ENCODE peak calls at places on chromosomes 3 and 15, in ten cellular contexts. N is AG10803, R is OCI-LY7, Q is dorsolateral prefrontal cortex, A is pancreas, H is endothelial cell, C is H9, B is GM20000, I is HFFc6, E is choroid plexus epithelial cell. S is an unnamed sample.

GRCh38 chr15:91374336-91374735 is 274.3 kb downstream of the SV2B start:
- DNase-seq in N (no peak), R (no peak), Q (no peak), A (no peak), H (no peak), C (no peak), B (no peak), I (no peak), E (no peak), S (no peak)

GRCh38 chr3:148074916-148075315 is 622.8 kb upstream of the AGTR1 start:
- DNase-seq in N (no peak), R (no peak), Q (no peak), A (no peak), H (no peak), C (no peak), B (no peak), I (no peak), E (no peak), S (no peak)

GRCh38 chr15:86743283-86743903 is 663.7 kb downstream of the AGBL1 start:
- DNase-seq in N (no peak), R (peak), Q (no peak), A (no peak), H (peak), C (peak), B (no peak), I (no peak), E (no peak), S (peak)

GRCh38 chr3:187360087-187360486 is 8.1 kb upstream of the RTP4 start:
- DNase-seq in N (no peak), R (no peak), Q (no peak), A (no peak), H (no peak), C (no peak), B (no peak), I (no peak), E (no peak), S (no peak)

GRCh38 chr15:75720787-75721461 is 8.3 kb upstream of the CSPG4 start:
- DNase-seq in N (no peak), R (peak), Q (peak), A (peak), H (no peak), C (peak), B (peak), I (peak), E (peak), S (peak)

GRCh38 chr3:64354221-64354620 is 129.0 kb upstream of the PRICKLE2 start:
- DNase-seq in N (no peak), R (no peak), Q (no peak), A (no peak), H (no peak), C (no peak), B (no peak), I (no peak), E (peak), S (peak)

GRCh38 chr3:119861681-119862080 is 79.8 kb downstream of the NR1I2 start:
- DNase-seq in N (no peak), R (no peak), Q (no peak), A (no peak), H (no peak), C (no peak), B (no peak), I (no peak), E (peak), S (no peak)

GRCh38 chr3:45972534-45973402 is 22.9 kb downstream of the FYCO1 start:
- DNase-seq in N (peak), R (peak), Q (no peak), A (no peak), H (no peak), C (no peak), B (peak), I (peak), E (peak), S (peak)

GRCh38 chr15:63600001-63600645 is 2.9 kb downstream of the FBXL22 start:
- DNase-seq in N (no peak), R (no peak), Q (no peak), A (no peak), H (no peak), C (peak), B (no peak), I (no peak), E (peak), S (peak)

GRCh38 chr15:32029409-32029861 is 880 bp upstream of the CHRNA7 start:
- DNase-seq in N (no peak), R (no peak), Q (peak), A (peak), H (peak), C (peak), B (no peak), I (no peak), E (no peak), S (no peak)

GRCh38 chr15:69857686-69858391 is 239.9 kb downstream of the TLE3 start:
- DNase-seq in N (no peak), R (peak), Q (no peak), A (no peak), H (no peak), C (no peak), B (no peak), I (no peak), E (no peak), S (no peak)

GRCh38 chr3:153621988-153622387 is 460.0 kb downstream of the RAP2B start:
- DNase-seq in N (no peak), R (peak), Q (no peak), A (no peak), H (no peak), C (no peak), B (peak), I (no peak), E (peak), S (peak)

GRCh38 chr3:13686332-13686731 is 137.4 kb downstream of the FBLN2 start:
- DNase-seq in N (no peak), R (no peak), Q (no peak), A (no peak), H (no peak), C (no peak), B (no peak), I (no peak), E (no peak), S (no peak)

GRCh38 chr15:88621789-88622604 is 857 bp downstream of the AEN start:
- DNase-seq in N (peak), R (peak), Q (no peak), A (no peak), H (no peak), C (no peak), B (peak), I (peak), E (peak), S (peak)

GRCh38 chr3:150077107-150077506 is 106.4 kb upstream of the PFN2 start:
- DNase-seq in N (no peak), R (no peak), Q (no peak), A (no peak), H (no peak), C (no peak), B (no peak), I (no peak), E (peak), S (no peak)

GRCh38 chr3:190326361-190326760 is 4.1 kb upstream of the CLDN1 start:
- DNase-seq in N (no peak), R (no peak), Q (no peak), A (no peak), H (no peak), C (no peak), B (no peak), I (no peak), E (no peak), S (no peak)

GRCh38 chr3:156509209-156510174 is 45.4 kb downstream of the SSR3 start:
- DNase-seq in N (peak), R (peak), Q (no peak), A (no peak), H (no peak), C (no peak), B (peak), I (peak), E (peak), S (peak)

GRCh38 chr3:53744351-53744750 is 101.9 kb downstream of the CHDH start:
- DNase-seq in N (no peak), R (peak), Q (peak), A (no peak), H (no peak), C (peak), B (no peak), I (no peak), E (no peak), S (no peak)

GRCh38 chr15:78358114-78358513 is 18.0 kb downstream of the CRABP1 start:
- DNase-seq in N (no peak), R (no peak), Q (no peak), A (no peak), H (no peak), C (peak), B (no peak), I (no peak), E (peak), S (no peak)

GRCh38 chr3:150385296-150386242 is 22.5 kb upstream of the TSC22D2 start:
- DNase-seq in N (no peak), R (peak), Q (no peak), A (no peak), H (no peak), C (no peak), B (peak), I (no peak), E (no peak), S (no peak)

GRCh38 chr15:46126581-46126980 is 491.8 kb downstream of the SQOR start:
- DNase-seq in N (peak), R (no peak), Q (no peak), A (no peak), H (no peak), C (no peak), B (no peak), I (peak), E (no peak), S (no peak)

GRCh38 chr15:22952826-22953579 is 27.2 kb downstream of the CYFIP1 start:
- DNase-seq in N (peak), R (no peak), Q (no peak), A (no peak), H (no peak), C (peak), B (no peak), I (no peak), E (no peak), S (no peak)

GRCh38 chr3:81554805-81555204 is 206.6 kb downstream of the GBE1 start:
- DNase-seq in N (no peak), R (no peak), Q (no peak), A (no peak), H (peak), C (no peak), B (no peak), I (no peak), E (peak), S (no peak)

GRCh38 chr15:74954515-74954914 is 2.1 kb downstream of the RPP25 start:
- DNase-seq in N (no peak), R (no peak), Q (no peak), A (no peak), H (peak), C (no peak), B (no peak), I (no peak), E (peak), S (no peak)

GRCh38 chr3:10835406-10835805 is 19.4 kb downstream of the SLC6A11 start:
- DNase-seq in N (no peak), R (no peak), Q (no peak), A (no peak), H (no peak), C (peak), B (no peak), I (no peak), E (no peak), S (no peak)
- TF ChIP-seq CTCF in N (no peak), R (peak), Q (no peak), A (no peak), H (no peak), C (peak), B (no peak), I (no peak), E (no peak), S (no peak)

GRCh38 chr15:99907698-99908097 is 174.5 kb upstream of the LYSMD4 start:
- DNase-seq in N (no peak), R (no peak), Q (no peak), A (no peak), H (no peak), C (no peak), B (no peak), I (no peak), E (no peak), S (no peak)
- TF ChIP-seq CTCF in N (no peak), R (no peak), Q (no peak), A (no peak), H (no peak), C (no peak), B (no peak), I (no peak), E (no peak), S (no peak)

GRCh38 chr3:160841455-160841854 is 85.4 kb downstream of the PPM1L start:
- DNase-seq in N (no peak), R (no peak), Q (no peak), A (no peak), H (no peak), C (no peak), B (no peak), I (no peak), E (no peak), S (no peak)
- TF ChIP-seq CTCF in N (no peak), R (no peak), Q (no peak), A (no peak), H (no peak), C (no peak), B (no peak), I (no peak), E (no peak), S (no peak)

DNA sequence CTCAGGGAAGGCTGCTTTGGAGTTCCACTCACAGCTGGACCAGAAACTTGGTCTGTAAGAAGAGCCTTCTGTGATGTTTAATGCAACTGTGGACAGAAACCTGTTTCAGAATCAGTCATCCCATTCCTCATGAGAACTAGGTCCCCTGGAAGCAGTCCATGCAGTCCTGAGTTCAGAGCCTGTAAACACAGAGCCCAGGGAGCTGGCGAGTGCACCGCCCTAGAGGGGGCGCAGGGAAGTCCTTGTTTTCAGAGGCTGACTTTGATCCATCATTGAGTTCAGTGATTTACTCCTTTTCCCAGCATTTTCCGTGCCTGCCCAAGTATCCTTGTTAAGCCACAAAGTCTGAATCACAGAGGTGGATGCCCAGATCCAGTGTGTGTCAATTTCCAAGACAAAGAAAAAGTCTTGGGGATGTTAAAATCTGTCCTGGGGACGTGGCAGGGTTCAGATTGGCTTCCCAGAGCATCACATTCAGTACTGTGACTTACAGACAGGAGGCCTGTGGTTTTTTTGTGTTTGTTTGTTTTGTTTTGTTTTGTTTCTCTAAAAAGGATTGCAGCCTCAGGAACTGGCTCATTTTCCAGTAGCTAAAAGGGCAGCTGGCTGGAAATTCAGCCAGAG is 9.8 kb upstream of the TXNRD3 start:
- DNase-seq in N (peak), R (no peak), Q (no peak), A (no peak), H (no peak), C (peak), B (no peak), I (no peak), E (peak), S (no peak)
- TF ChIP-seq CTCF in N (peak), R (peak), Q (no peak), A (no peak), H (no peak), C (peak), B (no peak), I (peak), E (peak), S (no peak)

GRCh38 chr3:127857270-127857801 is 35.0 kb upstream of the MGLL start:
- DNase-seq in N (peak), R (peak), Q (no peak), A (no peak), H (no peak), C (no peak), B (peak), I (no peak), E (peak), S (peak)
- TF ChIP-seq CTCF in N (peak), R (peak), Q (peak), A (no peak), H (no peak), C (no peak), B (no peak), I (no peak), E (peak), S (peak)

GRCh38 chr3:134696155-134696554 is 45.3 kb upstream of the KY start:
- DNase-seq in N (no peak), R (no peak), Q (no peak), A (no peak), H (no peak), C (no peak), B (no peak), I (no peak), E (no peak), S (no peak)

GRCh38 chr3:134694445-134694844 is 43.6 kb upstream of the KY start:
- DNase-seq in N (no peak), R (no peak), Q (no peak), A (no peak), H (no peak), C (no peak), B (no peak), I (no peak), E (no peak), S (no peak)

GRCh38 chr3:134693226-134693625 is 42.4 kb upstream of the KY start:
- DNase-seq in N (no peak), R (no peak), Q (no peak), A (no peak), H (no peak), C (no peak), B (no peak), I (no peak), E (no peak), S (no peak)

GRCh38 chr3:134693804-134694203 is 43.0 kb upstream of the KY start:
- DNase-seq in N (peak), R (no peak), Q (peak), A (no peak), H (no peak), C (no peak), B (no peak), I (no peak), E (no peak), S (no peak)

GRCh38 chr3:134694946-134695543 is 44.2 kb upstream of the KY start:
- DNase-seq in N (no peak), R (no peak), Q (no peak), A (no peak), H (no peak), C (no peak), B (no peak), I (no peak), E (no peak), S (peak)
- TF ChIP-seq CTCF in N (no peak), R (no peak), Q (no peak), A (no peak), H (no peak), C (no peak), B (no peak), I (no peak), E (no peak), S (no peak)

S was measured in epithelial cell of esophagus.